ENCODE peak calls at places on chromosomes 16 and 17, in ten cellular contexts. One of them, this sample, is unnamed.

GRCh38 chr17:73091410-73091769 is 1.1 kb downstream of the SLC39A11 start:
- DNase-seq in T-helper 9 cell: no peak
- DNase-seq in ecto neural progenitor cell: no peak
- DNase-seq in NCI-H2081: no peak
- DNase-seq in endothelial cell: no peak
- DNase-seq in retina: no peak
- DNase-seq in prostate gland: no peak
- DNase-seq in endodermal cell: no peak
- DNase-seq in epithelial cell of esophagus: no peak
- DNase-seq in NCI-H446: no peak
- DNase-seq in this sample: no peak

GRCh38 chr17:33016920-33017319 is 25.3 kb downstream of the SPACA3 start:
- DNase-seq in retina: no peak
- DNase-seq in endothelial cell: no peak
- DNase-seq in T-helper 9 cell: no peak
- DNase-seq in prostate gland: no peak
- DNase-seq in ecto neural progenitor cell: no peak
- DNase-seq in endodermal cell: peak; percentile 71
- DNase-seq in NCI-H2081: no peak
- DNase-seq in NCI-H446: no peak
- DNase-seq in epithelial cell of esophagus: peak; percentile 65
- DNase-seq in this sample: no peak

GRCh38 chr16:4680673-4681470 is 12.5 kb upstream of the NUDT16L1 start:
- DNase-seq in NCI-H2081: no peak
- DNase-seq in T-helper 9 cell: no peak
- DNase-seq in prostate gland: peak; percentile 37
- DNase-seq in epithelial cell of esophagus: no peak
- DNase-seq in endodermal cell: peak; percentile 42
- DNase-seq in ecto neural progenitor cell: no peak
- DNase-seq in NCI-H446: no peak
- DNase-seq in retina: no peak
- DNase-seq in endothelial cell: no peak
- DNase-seq in this sample: no peak

GRCh38 chr16:2339521-2340484 is 725 bp downstream of the ABCA3 start:
- DNase-seq in NCI-H2081: peak; percentile 49
- DNase-seq in ecto neural progenitor cell: peak; percentile 76
- DNase-seq in epithelial cell of esophagus: peak; percentile 36
- DNase-seq in endothelial cell: peak; percentile 42
- DNase-seq in retina: peak; percentile 91
- DNase-seq in prostate gland: peak; percentile 33
- DNase-seq in T-helper 9 cell: peak; percentile 29
- DNase-seq in NCI-H446: peak; percentile 56
- DNase-seq in endodermal cell: peak; percentile 82
- DNase-seq in this sample: peak; percentile 58

GRCh38 chr17:721540-721937 is 6.9 kb upstream of the VPS53 start:
- DNase-seq in T-helper 9 cell: no peak
- DNase-seq in epithelial cell of esophagus: peak; percentile 96
- DNase-seq in NCI-H446: no peak
- DNase-seq in prostate gland: peak; percentile 42
- DNase-seq in endodermal cell: no peak
- DNase-seq in ecto neural progenitor cell: no peak
- DNase-seq in endothelial cell: no peak
- DNase-seq in retina: no peak
- DNase-seq in NCI-H2081: no peak
- DNase-seq in this sample: no peak

GRCh38 chr17:10631701-10632100 is 25.4 kb downstream of the MYH3 start:
- DNase-seq in epithelial cell of esophagus: no peak
- DNase-seq in endodermal cell: no peak
- DNase-seq in ecto neural progenitor cell: no peak
- DNase-seq in prostate gland: no peak
- DNase-seq in T-helper 9 cell: no peak
- DNase-seq in retina: no peak
- DNase-seq in NCI-H2081: no peak
- DNase-seq in endothelial cell: no peak
- DNase-seq in NCI-H446: no peak
- DNase-seq in this sample: no peak

GRCh38 chr16:1003551-1004347 is 22.2 kb downstream of the SOX8 start:
- DNase-seq in prostate gland: no peak
- DNase-seq in retina: no peak
- DNase-seq in endodermal cell: no peak
- DNase-seq in NCI-H2081: no peak
- DNase-seq in epithelial cell of esophagus: no peak
- DNase-seq in ecto neural progenitor cell: no peak
- DNase-seq in NCI-H446: no peak
- DNase-seq in T-helper 9 cell: peak; percentile 22
- DNase-seq in endothelial cell: no peak
- DNase-seq in this sample: no peak

GRCh38 chr17:82019905-82020873 is 2.5 kb downstream of the CENPX start:
- DNase-seq in ecto neural progenitor cell: peak; percentile 93
- DNase-seq in T-helper 9 cell: peak; percentile 59
- DNase-seq in endodermal cell: peak; percentile 97
- DNase-seq in endothelial cell: peak; percentile 84
- DNase-seq in NCI-H2081: peak; percentile 48
- DNase-seq in prostate gland: no peak
- DNase-seq in epithelial cell of esophagus: peak; percentile 52
- DNase-seq in NCI-H446: peak; percentile 63
- DNase-seq in retina: peak; percentile 57
- DNase-seq in this sample: no peak